ENCODE peak calls at places on chromosomes 6 and 20, in eight cellular contexts. One of them, this sample, is unnamed.

GRCh38 chr6:7258231-7258763 is 54.7 kb downstream of the SSR1 start:
- DNase-seq in OCI-LY7: no peak
- DNase-seq in NCI-H774: no peak
- DNase-seq in MCF 10A: no peak
- DNase-seq in CMK: no peak
- DNase-seq in mucosa of gallbladder: no peak
- DNase-seq in fibroblast of villous mesenchyme: no peak
- DNase-seq in dermis microvascular lymphatic vessel endothelial cell: no peak
- DNase-seq in this sample: no peak

GRCh38 chr6:161631676-161632194 is 357.9 kb upstream of the AGPAT4 start:
- DNase-seq in NCI-H774: no peak
- DNase-seq in MCF 10A: peak; percentile 42
- DNase-seq in OCI-LY7: no peak
- DNase-seq in fibroblast of villous mesenchyme: peak; percentile 61
- DNase-seq in dermis microvascular lymphatic vessel endothelial cell: no peak
- DNase-seq in CMK: no peak
- DNase-seq in mucosa of gallbladder: no peak
- DNase-seq in this sample: no peak

GRCh38 chr6:138523347-138524210 is 24.3 kb upstream of the NHSL1 start:
- DNase-seq in NCI-H774: no peak
- DNase-seq in dermis microvascular lymphatic vessel endothelial cell: no peak
- DNase-seq in CMK: no peak
- DNase-seq in OCI-LY7: no peak
- DNase-seq in fibroblast of villous mesenchyme: no peak
- DNase-seq in MCF 10A: peak; percentile 45
- DNase-seq in mucosa of gallbladder: no peak
- DNase-seq in this sample: no peak

GRCh38 chr6:81938014-81938761 is 185.7 kb upstream of the TENT5A start:
- DNase-seq in dermis microvascular lymphatic vessel endothelial cell: peak; percentile 11
- DNase-seq in mucosa of gallbladder: peak; percentile 67
- DNase-seq in fibroblast of villous mesenchyme: peak; percentile 95
- DNase-seq in OCI-LY7: no peak
- DNase-seq in MCF 10A: peak; percentile 89
- DNase-seq in NCI-H774: no peak
- DNase-seq in CMK: no peak
- DNase-seq in this sample: no peak

GRCh38 chr6:149941583-149942460 is at the start of gene ULBP2:
- DNase-seq in CMK: peak; percentile 65
- DNase-seq in fibroblast of villous mesenchyme: peak; percentile 96
- DNase-seq in MCF 10A: peak; percentile 96
- DNase-seq in OCI-LY7: peak; percentile 83
- DNase-seq in dermis microvascular lymphatic vessel endothelial cell: peak; percentile 63
- DNase-seq in NCI-H774: peak; percentile 69
- DNase-seq in mucosa of gallbladder: peak; percentile 79
- DNase-seq in this sample: peak; percentile 82

GRCh38 chr20:51022803-51023616 is at the start of gene KCNG1:
- DNase-seq in CMK: no peak
- DNase-seq in MCF 10A: peak; percentile 77
- DNase-seq in mucosa of gallbladder: peak; percentile 67
- DNase-seq in OCI-LY7: no peak
- DNase-seq in NCI-H774: no peak
- DNase-seq in fibroblast of villous mesenchyme: peak; percentile 72
- DNase-seq in dermis microvascular lymphatic vessel endothelial cell: peak; percentile 28
- DNase-seq in this sample: peak; percentile 59

GRCh38 chr20:47792021-47792618 is 6.8 kb upstream of the SULF2 start:
- DNase-seq in dermis microvascular lymphatic vessel endothelial cell: no peak
- DNase-seq in fibroblast of villous mesenchyme: peak; percentile 98
- DNase-seq in mucosa of gallbladder: peak; percentile 59
- DNase-seq in CMK: no peak
- DNase-seq in MCF 10A: peak; percentile 99
- DNase-seq in NCI-H774: no peak
- DNase-seq in OCI-LY7: no peak
- DNase-seq in this sample: no peak

GRCh38 chr6:146381486-146381885 is 162.1 kb upstream of the RAB32 start:
- DNase-seq in MCF 10A: no peak
- DNase-seq in fibroblast of villous mesenchyme: no peak
- DNase-seq in dermis microvascular lymphatic vessel endothelial cell: no peak
- DNase-seq in mucosa of gallbladder: no peak
- DNase-seq in CMK: no peak
- DNase-seq in OCI-LY7: no peak
- DNase-seq in NCI-H774: no peak
- DNase-seq in this sample: no peak

GRCh38 chr20:53757472-53757913 is 163.9 kb upstream of the ZNF217 start:
- DNase-seq in dermis microvascular lymphatic vessel endothelial cell: no peak
- DNase-seq in MCF 10A: no peak
- DNase-seq in mucosa of gallbladder: no peak
- DNase-seq in OCI-LY7: no peak
- DNase-seq in NCI-H774: no peak
- DNase-seq in fibroblast of villous mesenchyme: no peak
- DNase-seq in CMK: no peak
- DNase-seq in this sample: no peak

GRCh38 chr6:148758492-148758891 is 11.7 kb downstream of the UST start:
- DNase-seq in NCI-H774: no peak
- DNase-seq in mucosa of gallbladder: no peak
- DNase-seq in dermis microvascular lymphatic vessel endothelial cell: no peak
- DNase-seq in fibroblast of villous mesenchyme: peak; percentile 42
- DNase-seq in CMK: no peak
- DNase-seq in OCI-LY7: peak; percentile 95
- DNase-seq in MCF 10A: no peak
- DNase-seq in this sample: no peak

This sample was measured in NCI-H1105.